ENCODE peak calls at places on chromosomes 5 and 9, in four cellular contexts. H is CD4-positive, CD25-positive, alpha-beta regulatory T cell; X is aorta; P is adipocyte. N is an unnamed sample.

GRCh38 chr9:5326893-5327548 is 12.7 kb downstream of the RLN1 start:
- DNase-seq in X (no peak), P (no peak), H (no peak), N (no peak)

GRCh38 chr5:167678457-167678856 is 613.0 kb upstream of the WWC1 start:
- DNase-seq in X (no peak), H (no peak), P (no peak), N (peak; percentile 26)

GRCh38 chr9:8858250-8859161 is 1058.9 kb upstream of the DMAC1 start:
- DNase-seq in P (peak; percentile 1), H (no peak), X (peak; percentile 74), N (no peak)

GRCh38 chr9:89544280-89544664 is 46.4 kb upstream of the SEMA4D start:
- DNase-seq in X (peak; percentile 48), P (no peak), H (no peak), N (no peak)

GRCh38 chr9:100322954-100323536 is 29.7 kb downstream of the TEX10 start:
- DNase-seq in P (peak; percentile 74), H (peak; percentile 52), X (no peak), N (peak; percentile 65)

GRCh38 chr9:98575379-98576346 is 133.1 kb downstream of the GABBR2 start:
- DNase-seq in P (no peak), H (peak; percentile 16), X (no peak), N (no peak)

GRCh38 chr5:74179183-74179582 is 461.3 kb downstream of the ENC1 start:
- DNase-seq in X (no peak), P (peak; percentile 37), H (no peak), N (no peak)

GRCh38 chr5:130939059-130939458 is 226.0 kb downstream of the HINT1 start:
- DNase-seq in X (no peak), P (peak; percentile 36), H (no peak), N (no peak)

GRCh38 chr5:66987949-66988838 is 208.4 kb downstream of the CD180 start:
- DNase-seq in X (no peak), H (peak; percentile 50), P (peak; percentile 75), N (peak; percentile 61)

GRCh38 chr9:91119679-91120078 is 242.0 kb downstream of the AUH start:
- DNase-seq in H (no peak), X (no peak), P (peak; percentile 76), N (no peak)

GRCh38 chr5:94983861-94984535 is 300.9 kb downstream of the MCTP1 start:
- DNase-seq in H (no peak), P (peak; percentile 77), X (no peak), N (peak; percentile 39)

GRCh38 chr5:40656766-40657165 is 22.9 kb upstream of the PTGER4 start:
- DNase-seq in H (no peak), P (no peak), X (no peak), N (no peak)

GRCh38 chr9:37999501-38000189 is 69.4 kb downstream of the SHB start:
- DNase-seq in X (peak; percentile 51), P (no peak), H (no peak), N (peak; percentile 40)

GRCh38 chr5:75412111-75412990 is 75.3 kb downstream of the HMGCR start:
- DNase-seq in H (no peak), P (peak; percentile 69), X (no peak), N (no peak)

GRCh38 chr5:100609594-100609993 is 74.4 kb downstream of the FAM174A start:
- DNase-seq in P (no peak), H (peak; percentile 9), X (no peak), N (no peak)

GRCh38 chr9:79912641-79913040 is 340.9 kb downstream of the TLE4 start:
- DNase-seq in H (no peak), X (no peak), P (peak; percentile 76), N (no peak)

GRCh38 chr9:1253098-1253979 is 203.2 kb downstream of the DMRT2 start:
- DNase-seq in P (no peak), X (no peak), H (no peak), N (no peak)

GRCh38 chr5:139177809-139178581 is 20.2 kb downstream of the SIL1 start:
- DNase-seq in H (no peak), P (peak; percentile 42), X (no peak), N (no peak)

GRCh38 chr9:136623849-136624183 is 38.9 kb upstream of the EGFL7 start:
- DNase-seq in P (no peak), X (no peak), H (no peak), N (no peak)

GRCh38 chr9:6015278-6016157 is at the start of gene RANBP6:
- DNase-seq in H (peak; percentile 94), P (peak; percentile 95), X (peak; percentile 97), N (peak; percentile 92)

GRCh38 chr9:29440449-29440848 is 1867.2 kb upstream of the C9orf72 start:
- DNase-seq in H (no peak), P (no peak), X (no peak), N (no peak)

GRCh38 chr5:116274251-116274650 is 189.4 kb downstream of the COMMD10 start:
- DNase-seq in X (no peak), P (no peak), H (no peak), N (no peak)

GRCh38 chr5:16005210-16005609 is 174.4 kb downstream of the MARCHF11 start:
- DNase-seq in X (no peak), P (no peak), H (no peak), N (no peak)

GRCh38 chr9:4507731-4508130 is 17.5 kb downstream of the SLC1A1 start:
- DNase-seq in H (no peak), X (no peak), P (no peak), N (no peak)

GRCh38 chr5:155025890-155026289 is 12.3 kb downstream of the KIF4B start:
- DNase-seq in H (no peak), X (no peak), P (no peak), N (no peak)

GRCh38 chr5:156103116-156103860 is 223.7 kb upstream of the SGCD start:
- DNase-seq in P (peak; percentile 16), X (no peak), H (no peak), N (no peak)

GRCh38 chr5:137273511-137273910 is 225.6 kb downstream of the SPOCK1 start:
- DNase-seq in X (no peak), H (no peak), P (no peak), N (no peak)

GRCh38 chr5:1007221-1007680 is 1.4 kb upstream of the NKD2 start:
- DNase-seq in H (no peak), X (peak; percentile 45), P (no peak), N (no peak)
- H3K4me1 ChIP-seq in H (peaks cover 30% of the 10 kb centered on the region), X (no peaks in the 10 kb centered on the region), P (peaks cover 15% of the 10 kb centered on the region), N (peaks cover 31% of the 10 kb centered on the region)

GRCh38 chr5:150135557-150135956 is 20.1 kb downstream of the PDGFRB start:
- DNase-seq in X (no peak), H (no peak), P (no peak), N (no peak)
- H3K4me1 ChIP-seq in X (peaks cover 2% of the 10 kb centered on the region), H (no peaks in the 10 kb centered on the region), P (peaks cover 73% of the 10 kb centered on the region), N (peaks cover 21% of the 10 kb centered on the region)

GRCh38 chr9:32879335-32879734 is 96.0 kb downstream of the TMEM215 start:
- DNase-seq in H (no peak), P (no peak), X (no peak), N (no peak)

GRCh38 chr9:32881948-32882347 is 98.6 kb downstream of the TMEM215 start:
- DNase-seq in P (no peak), H (no peak), X (no peak), N (no peak)

GRCh38 chr9:32886021-32886420 is 102.7 kb downstream of the TMEM215 start:
- DNase-seq in H (no peak), X (no peak), P (no peak), N (no peak)

GRCh38 chr9:32882616-32883015 is 99.3 kb downstream of the TMEM215 start:
- DNase-seq in X (no peak), P (no peak), H (no peak), N (no peak)

GRCh38 chr9:32884482-32884881 is 101.1 kb downstream of the TMEM215 start:
- DNase-seq in P (no peak), X (no peak), H (no peak), N (no peak)
- H3K4me1 ChIP-seq in P (no peaks in the 10 kb centered on the region), X (no peaks in the 10 kb centered on the region), H (no peaks in the 10 kb centered on the region), N (no peaks in the 10 kb centered on the region)

GRCh38 chr5:180049357-180049673 is 22.2 kb downstream of the RNF130 start:
- DNase-seq in X (no peak), P (no peak), H (no peak), N (no peak)
- H3K4me1 ChIP-seq in X (no peaks in the 10 kb centered on the region), P (peaks cover 7% of the 10 kb centered on the region), H (no peaks in the 10 kb centered on the region), N (no peaks in the 10 kb centered on the region)

DNA sequence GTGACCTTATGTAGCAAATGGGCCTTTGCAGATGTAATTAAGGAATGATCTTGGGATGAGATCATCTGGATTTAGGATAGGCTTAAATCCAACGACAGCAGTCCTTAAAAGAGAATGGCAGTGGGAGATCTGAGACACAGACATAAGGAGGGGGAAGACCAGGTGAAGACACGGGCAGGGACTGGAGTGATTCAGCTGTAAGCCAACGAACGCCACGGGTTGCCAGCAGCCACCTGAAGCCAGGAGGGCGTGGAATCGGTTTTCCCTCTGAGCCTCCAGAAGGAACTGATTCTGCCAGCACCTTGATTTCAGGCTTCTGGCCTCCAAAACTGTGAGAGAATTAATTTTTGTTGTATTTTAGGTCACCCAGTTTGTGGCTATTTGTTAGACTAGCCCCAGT is 218.6 kb upstream of the ANKRD55 start:
- DNase-seq in H (no peak), X (no peak), P (no peak), N (no peak)
- H3K4me1 ChIP-seq in H (no peaks in the 10 kb centered on the region), X (no peaks in the 10 kb centered on the region), P (peaks cover 8% of the 10 kb centered on the region), N (no peaks in the 10 kb centered on the region)

GRCh38 chr9:131292937-131293336 is 3.4 kb downstream of the PLPP7 start:
- DNase-seq in P (no peak), X (no peak), H (no peak), N (no peak)
- H3K4me1 ChIP-seq in P (peaks cover 21% of the 10 kb centered on the region), X (no peaks in the 10 kb centered on the region), H (no peaks in the 10 kb centered on the region), N (no peaks in the 10 kb centered on the region)

GRCh38 chr5:39211773-39212172 is 7.6 kb downstream of the FYB1 start:
- DNase-seq in X (no peak), H (peak; percentile 63), P (no peak), N (no peak)
- H3K4me1 ChIP-seq in X (no peaks in the 10 kb centered on the region), H (peaks cover 99% of the 10 kb centered on the region), P (peaks cover 8% of the 10 kb centered on the region), N (no peaks in the 10 kb centered on the region)

GRCh38 chr5:150319484-150319790 is 16.7 kb upstream of the ARSI start:
- DNase-seq in X (no peak), H (no peak), P (no peak), N (no peak)

GRCh38 chr5:150321784-150322183 is 19.1 kb upstream of the ARSI start:
- DNase-seq in X (no peak), P (no peak), H (no peak), N (no peak)

GRCh38 chr5:150318613-150319483 is 16.1 kb upstream of the ARSI start:
- DNase-seq in P (no peak), X (no peak), H (no peak), N (no peak)

GRCh38 chr5:150321211-150321610 is 18.5 kb upstream of the ARSI start:
- DNase-seq in H (no peak), P (no peak), X (no peak), N (no peak)

GRCh38 chr5:150320048-150320555 is 17.4 kb upstream of the ARSI start:
- DNase-seq in P (peak; percentile 78), X (no peak), H (no peak), N (no peak)
- H3K4me1 ChIP-seq in P (peaks cover 43% of the 10 kb centered on the region), X (no peaks in the 10 kb centered on the region), H (no peaks in the 10 kb centered on the region), N (no peaks in the 10 kb centered on the region)